ENCODE peak calls at places on chromosome 20, in nine cellular contexts. D is Peyer's patch; S is colonic mucosa; C is right lobe of liver; F is left ventricle myocardium inferior; I is adrenal gland; B is CD4-positive, alpha-beta memory T cell; Z is A549; M is hepatocyte. N is an unnamed sample.

GRCh38 chr20:19275630-19276071 is 63.2 kb downstream of the SLC24A3 start:
- DNase-seq in S (peak; percentile 79), Z (no peak), B (no peak), D (peak; percentile 31), F (peak; percentile 59), I (peak; percentile 94), C (peak; percentile 57), M (peak; percentile 72), N (peak; percentile 91)

GRCh38 chr20:35302421-35303335 is 10.5 kb upstream of the FAM83C start:
- DNase-seq in C (no peak), B (no peak), M (peak; percentile 19), I (no peak), S (no peak), Z (no peak), D (no peak), F (no peak), N (no peak)

GRCh38 chr20:20333866-20334265 is 34.0 kb upstream of the INSM1 start:
- DNase-seq in Z (no peak), I (no peak), D (peak; percentile 22), S (no peak), M (no peak), B (no peak), F (no peak), C (no peak), N (no peak)

GRCh38 chr20:23437126-23437894 is 2.2 kb upstream of the CSTL1 start:
- DNase-seq in M (no peak), B (no peak), Z (no peak), D (no peak), C (no peak), I (peak; percentile 27), F (no peak), S (no peak), N (no peak)

GRCh38 chr20:11274137-11274536 is 600.3 kb upstream of the JAG1 start:
- DNase-seq in C (no peak), M (peak; percentile 78), B (no peak), S (peak; percentile 34), I (peak; percentile 63), Z (peak; percentile 90), D (no peak), F (no peak), N (no peak)

GRCh38 chr20:19785886-19786285 is 27.8 kb downstream of the RIN2 start:
- DNase-seq in F (no peak), B (no peak), D (no peak), C (no peak), Z (no peak), I (no peak), M (no peak), S (no peak), N (no peak)

GRCh38 chr20:1734269-1734858 is 76.8 kb upstream of the SIRPG start:
- DNase-seq in B (peak; percentile 41), F (no peak), Z (no peak), I (no peak), D (no peak), M (no peak), S (no peak), C (no peak), N (no peak)

GRCh38 chr20:44288252-44288651 is 22.8 kb downstream of the FITM2 start:
- DNase-seq in S (peak; percentile 28), B (no peak), I (no peak), C (no peak), M (no peak), Z (no peak), D (no peak), F (no peak), N (no peak)

GRCh38 chr20:58694241-58695083 is 1.9 kb downstream of the NPEPL1 start:
- DNase-seq in M (no peak), C (no peak), F (peak; percentile 13), S (no peak), I (peak; percentile 51), D (no peak), B (no peak), Z (no peak), N (peak; percentile 74)

GRCh38 chr20:61615806-61616205 is 363.7 kb downstream of the CDH4 start:
- DNase-seq in S (no peak), D (no peak), F (no peak), M (no peak), C (no peak), B (no peak), I (no peak), Z (no peak), N (no peak)

GRCh38 chr20:24662286-24662685 is 192.9 kb downstream of the SYNDIG1 start:
- DNase-seq in S (no peak), D (no peak), Z (no peak), C (no peak), M (no peak), F (no peak), B (no peak), I (no peak), N (peak; percentile 45)

GRCh38 chr20:2026514-2026913 is 32.7 kb upstream of the PDYN start:
- DNase-seq in I (no peak), Z (no peak), C (no peak), F (no peak), D (no peak), B (no peak), M (no peak), S (no peak), N (no peak)

GRCh38 chr20:346640-347316 is at the start of gene NRSN2:
- DNase-seq in C (no peak), F (peak; percentile 70), Z (peak; percentile 89), B (no peak), M (peak; percentile 88), S (peak; percentile 70), I (peak; percentile 83), D (peak; percentile 41), N (peak; percentile 91)

GRCh38 chr20:31675828-31676533 is 38.3 kb downstream of the COX4I2 start:
- DNase-seq in C (no peak), D (peak; percentile 47), M (no peak), F (no peak), S (peak; percentile 40), Z (no peak), B (peak; percentile 60), I (peak; percentile 69), N (no peak)

GRCh38 chr20:52230406-52230805 is 38.8 kb upstream of the ZFP64 start:
- DNase-seq in C (no peak), S (peak; percentile 34), F (no peak), Z (no peak), B (no peak), I (no peak), M (peak; percentile 27), D (no peak), N (no peak)

DNA sequence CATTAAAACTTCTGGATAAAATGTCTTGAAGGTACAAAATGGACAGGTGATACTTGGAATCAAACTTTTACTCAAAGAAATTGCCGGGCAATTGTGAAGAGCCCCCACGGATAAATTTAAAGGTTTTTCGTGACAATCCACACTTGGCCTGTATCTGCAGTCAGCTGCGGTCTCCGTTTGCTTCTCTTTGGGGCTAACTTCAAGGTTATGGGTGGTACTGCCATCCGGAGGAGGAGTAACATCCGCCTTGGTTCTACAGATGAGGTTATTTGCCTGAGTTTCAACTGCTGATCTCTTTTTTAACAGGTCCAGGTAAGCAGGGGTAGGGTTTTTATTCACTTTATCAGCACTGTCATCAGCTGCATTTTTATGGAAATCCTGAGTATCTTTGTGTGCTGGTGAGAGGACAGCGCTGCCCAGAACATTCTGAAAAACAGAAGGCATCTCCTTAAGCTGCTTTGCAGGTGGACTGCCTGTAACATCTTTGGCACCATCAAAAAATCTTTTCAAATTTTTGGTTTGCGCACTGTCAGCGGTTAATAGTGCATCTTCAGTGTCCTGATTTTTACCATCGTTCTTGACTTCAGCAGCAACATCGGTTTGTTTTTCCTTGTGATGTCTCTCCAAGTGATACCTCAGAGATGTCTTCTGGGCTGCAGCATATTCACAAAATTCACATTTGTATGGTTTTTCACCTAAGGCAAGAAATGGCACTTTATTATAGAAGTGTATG is 16.9 kb downstream of the ZNF217 start:
- DNase-seq in I (no peak), Z (no peak), S (no peak), D (no peak), C (peak; percentile 9), F (no peak), M (no peak), B (no peak), N (no peak)
- H3K4me1 ChIP-seq in I (peaks cover 26% of the 10 kb centered on the region), Z (peaks cover 43% of the 10 kb centered on the region), S (peaks cover 14% of the 10 kb centered on the region), D (peaks cover 19% of the 10 kb centered on the region), C (no peaks in the 10 kb centered on the region), F (peaks cover 46% of the 10 kb centered on the region), M (peaks cover 21% of the 10 kb centered on the region), B (peaks cover 97% of the 10 kb centered on the region), N (peaks cover 19% of the 10 kb centered on the region)

GRCh38 chr20:47577271-47577670 is 75.6 kb downstream of the NCOA3 start:
- DNase-seq in D (no peak), C (no peak), Z (no peak), M (no peak), I (no peak), F (no peak), B (no peak), S (no peak), N (no peak)
- H3K27ac ChIP-seq in D (peak overlapping the region; percentile 65), C (peak overlapping the region; percentile 73), Z (peak overlapping the region; percentile 65), M (peak overlapping the region; percentile 58), I (no peak overlapping the region), F (peak overlapping the region; percentile 84), B (no peak overlapping the region), S (peak overlapping the region; percentile 46), N (peak overlapping the region; percentile 59)

GRCh38 chr20:49676581-49677291 is 36.9 kb downstream of the B4GALT5 start:
- DNase-seq in C (peak; percentile 74), B (peak; percentile 60), I (no peak), F (no peak), D (peak; percentile 48), M (no peak), Z (peak; percentile 66), S (peak; percentile 60), N (no peak)
- H3K4me1 ChIP-seq in C (peaks cover 11% of the 10 kb centered on the region), B (peaks cover 77% of the 10 kb centered on the region), I (peaks cover 86% of the 10 kb centered on the region), F (peaks cover 93% of the 10 kb centered on the region), D (peaks cover 28% of the 10 kb centered on the region), M (peaks cover 78% of the 10 kb centered on the region), Z (peaks cover 97% of the 10 kb centered on the region), S (peaks cover 28% of the 10 kb centered on the region), N (peaks cover 75% of the 10 kb centered on the region)

DNA sequence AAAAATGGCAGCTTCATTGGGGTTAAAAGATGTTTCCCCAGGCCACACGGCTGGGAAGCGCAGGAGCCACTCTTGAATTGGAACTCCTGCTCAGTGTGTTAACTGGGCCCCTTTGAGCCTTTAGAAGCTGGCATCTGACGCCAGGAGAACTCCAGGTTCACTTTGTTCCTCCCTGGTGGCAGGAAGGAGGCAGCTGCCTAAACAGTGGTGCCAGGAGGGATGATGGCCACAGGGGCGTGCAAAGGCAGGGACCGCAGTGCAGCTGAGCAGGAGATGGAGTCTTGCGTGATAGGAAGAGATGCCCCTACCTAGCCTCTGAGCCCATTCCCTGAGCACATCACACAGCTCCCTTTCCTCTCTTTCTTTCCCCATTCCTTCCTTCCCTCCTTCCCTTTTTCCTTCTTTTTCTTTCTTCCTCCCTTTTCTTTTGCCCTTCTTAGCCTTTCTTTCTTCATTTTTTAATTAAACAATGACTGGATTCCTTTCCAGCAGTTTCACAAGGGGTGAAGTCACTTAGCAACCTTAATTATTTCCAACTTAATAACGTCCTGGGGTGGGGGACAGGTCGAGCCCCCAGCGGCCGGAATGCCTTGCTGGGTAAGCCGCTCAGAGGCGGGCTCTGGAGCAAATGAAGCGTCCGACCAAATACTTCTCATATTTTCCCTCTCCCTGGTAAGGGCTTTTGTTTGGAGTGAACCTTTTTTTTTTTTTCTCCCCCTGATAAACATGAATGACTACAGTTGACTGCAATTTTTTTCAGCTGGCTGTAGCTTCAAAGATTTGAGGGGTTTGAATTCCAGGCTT is 20.8 kb upstream of the BMP7 start:
- DNase-seq in D (no peak), C (no peak), S (no peak), B (no peak), I (no peak), Z (no peak), F (no peak), M (peak; percentile 36), N (peak; percentile 22)
- H3K27ac ChIP-seq in D (no peak overlapping the region), C (no peak overlapping the region), S (no peak overlapping the region), B (no peak overlapping the region), I (no peak overlapping the region), Z (no peak overlapping the region), F (no peak overlapping the region), M (no peak overlapping the region), N (no peak overlapping the region)

GRCh38 chr20:3654326-3655031 is 8.7 kb downstream of the GFRA4 start:
- DNase-seq in Z (no peak), S (no peak), C (peak; percentile 23), I (no peak), M (no peak), B (no peak), D (no peak), F (no peak), N (peak; percentile 78)
- H3K4me1 ChIP-seq in Z (no peaks in the 10 kb centered on the region), S (no peaks in the 10 kb centered on the region), C (no peaks in the 10 kb centered on the region), I (no peaks in the 10 kb centered on the region), M (peaks cover 6% of the 10 kb centered on the region), B (no peaks in the 10 kb centered on the region), D (no peaks in the 10 kb centered on the region), F (no peaks in the 10 kb centered on the region), N (no peaks in the 10 kb centered on the region)

N was measured in kidney.